ENCODE peak calls at places on chromosomes 7 and 10, in eight cellular contexts. Y is transverse colon, D is posterior cingulate gyrus, T is H7, N is kidney glomerular epithelial cell, K is NCI-H2107, C is SK-MEL-5, R is NCI-H1930. P is an unnamed sample.

GRCh38 chr7:25707733-25708132 is 444.3 kb upstream of the NFE2L3 start:
- DNase-seq in Y (no peak), D (no peak), T (no peak), N (peak; percentile 65), K (no peak), C (no peak), R (no peak), P (peak; percentile 34)

GRCh38 chr10:91992026-91992425 is 68.5 kb downstream of the BTAF1 start:
- DNase-seq in Y (no peak), D (no peak), T (no peak), N (no peak), K (no peak), C (no peak), R (no peak), P (no peak)

GRCh38 chr7:45161138-45161537 is 3.5 kb downstream of the RAMP3 start:
- DNase-seq in Y (no peak), D (peak; percentile 28), T (no peak), N (no peak), K (no peak), C (no peak), R (no peak), P (no peak)

GRCh38 chr7:47523401-47523800 is 58.5 kb downstream of the TNS3 start:
- DNase-seq in Y (no peak), D (peak; percentile 59), T (no peak), N (no peak), K (no peak), C (no peak), R (no peak), P (no peak)

GRCh38 chr7:152406491-152406890 is 29.3 kb downstream of the KMT2C start:
- DNase-seq in Y (no peak), D (no peak), T (no peak), N (no peak), K (no peak), C (no peak), R (no peak), P (no peak)

GRCh38 chr10:46998595-46998994 is 87.4 kb downstream of the PTPN20 start:
- DNase-seq in Y (no peak), D (no peak), T (no peak), N (no peak), K (no peak), C (no peak), R (no peak), P (no peak)

GRCh38 chr7:29287366-29287765 is 92.8 kb downstream of the CHN2 start:
- DNase-seq in Y (no peak), D (no peak), T (no peak), N (peak; percentile 76), K (no peak), C (no peak), R (no peak), P (peak; percentile 88)

GRCh38 chr7:37848297-37848696 is at the start of gene NME8:
- DNase-seq in Y (no peak), D (no peak), T (no peak), N (no peak), K (no peak), C (no peak), R (no peak), P (no peak)

GRCh38 chr7:43577485-43577951 is 5.4 kb upstream of the STK17A start:
- DNase-seq in Y (no peak), D (no peak), T (no peak), N (no peak), K (no peak), C (no peak), R (no peak), P (no peak)

GRCh38 chr7:151774951-151775350 is 102.0 kb downstream of the PRKAG2 start:
- DNase-seq in Y (no peak), D (peak; percentile 57), T (peak; percentile 22), N (no peak), K (no peak), C (no peak), R (no peak), P (no peak)

GRCh38 chr7:114459574-114459973 is 45.0 kb downstream of the FOXP2 start:
- DNase-seq in Y (no peak), D (no peak), T (no peak), N (no peak), K (no peak), C (no peak), R (no peak), P (no peak)

GRCh38 chr10:78540355-78541076 is 506.9 kb downstream of the RPS24 start:
- DNase-seq in Y (no peak), D (no peak), T (no peak), N (no peak), K (no peak), C (no peak), R (no peak), P (no peak)

GRCh38 chr7:158602905-158603772 is 15.5 kb upstream of the PTPRN2 start:
- DNase-seq in Y (no peak), D (no peak), T (no peak), N (no peak), K (no peak), C (no peak), R (no peak), P (peak; percentile 44)

P was measured in kidney tubule cell.